ENCODE peak calls at places on chromosomes 4 and X, in ten cellular contexts. One of them, this sample, is unnamed.

GRCh38 chr4:137739391-137739790 is 207.1 kb upstream of the PCDH18 start:
- DNase-seq in left lobe of liver: no peak
- DNase-seq in activated CD8-positive, alpha-beta T cell treated with anti-CD3 and anti-CD28 coated beads, Interleukin-2, amount 10 ng/mL, durations not matched to agents 7 days and 5 days: no peak
- DNase-seq in GM19239: no peak
- DNase-seq in CD8-positive, alpha-beta memory T cell: no peak
- DNase-seq in MM.1S: no peak
- DNase-seq in osteocyte: no peak
- DNase-seq in OCI-LY7: no peak
- DNase-seq in amygdala: no peak
- DNase-seq in NCI-H187 treated with DMSO at 0.1 percent for 48 hours: no peak
- DNase-seq in this sample: no peak

GRCh38 chr4:173490817-173491518 is 39.1 kb downstream of the HAND2 start:
- DNase-seq in activated CD8-positive, alpha-beta T cell treated with anti-CD3 and anti-CD28 coated beads, Interleukin-2, amount 10 ng/mL, durations not matched to agents 7 days and 5 days: no peak
- DNase-seq in NCI-H187 treated with DMSO at 0.1 percent for 48 hours: no peak
- DNase-seq in osteocyte: no peak
- DNase-seq in left lobe of liver: no peak
- DNase-seq in OCI-LY7: no peak
- DNase-seq in GM19239: no peak
- DNase-seq in CD8-positive, alpha-beta memory T cell: no peak
- DNase-seq in amygdala: no peak
- DNase-seq in MM.1S: no peak
- DNase-seq in this sample: no peak

GRCh38 chr4:114659386-114660008 is 60.9 kb downstream of the UGT8 start:
- DNase-seq in activated CD8-positive, alpha-beta T cell treated with anti-CD3 and anti-CD28 coated beads, Interleukin-2, amount 10 ng/mL, durations not matched to agents 7 days and 5 days: peak; percentile 44
- DNase-seq in GM19239: peak; percentile 21
- DNase-seq in MM.1S: peak; percentile 60
- DNase-seq in osteocyte: no peak
- DNase-seq in left lobe of liver: peak; percentile 51
- DNase-seq in NCI-H187 treated with DMSO at 0.1 percent for 48 hours: no peak
- DNase-seq in OCI-LY7: peak; percentile 80
- DNase-seq in amygdala: peak; percentile 11
- DNase-seq in CD8-positive, alpha-beta memory T cell: peak; percentile 40
- DNase-seq in this sample: peak; percentile 47

GRCh38 chrX:48498374-48498809 is 10.4 kb upstream of the PORCN start:
- DNase-seq in GM19239: no peak
- DNase-seq in NCI-H187 treated with DMSO at 0.1 percent for 48 hours: no peak
- DNase-seq in amygdala: no peak
- DNase-seq in OCI-LY7: no peak
- DNase-seq in CD8-positive, alpha-beta memory T cell: no peak
- DNase-seq in left lobe of liver: no peak
- DNase-seq in osteocyte: no peak
- DNase-seq in MM.1S: no peak
- DNase-seq in activated CD8-positive, alpha-beta T cell treated with anti-CD3 and anti-CD28 coated beads, Interleukin-2, amount 10 ng/mL, durations not matched to agents 7 days and 5 days: no peak
- DNase-seq in this sample: no peak

GRCh38 chr4:8033067-8033755 is 93.5 kb upstream of the AFAP1 start:
- DNase-seq in NCI-H187 treated with DMSO at 0.1 percent for 48 hours: no peak
- DNase-seq in MM.1S: no peak
- DNase-seq in activated CD8-positive, alpha-beta T cell treated with anti-CD3 and anti-CD28 coated beads, Interleukin-2, amount 10 ng/mL, durations not matched to agents 7 days and 5 days: no peak
- DNase-seq in GM19239: no peak
- DNase-seq in OCI-LY7: no peak
- DNase-seq in osteocyte: no peak
- DNase-seq in amygdala: no peak
- DNase-seq in CD8-positive, alpha-beta memory T cell: no peak
- DNase-seq in left lobe of liver: no peak
- DNase-seq in this sample: no peak

GRCh38 chr4:3498901-3499510 is 33.2 kb downstream of the LRPAP1 start:
- DNase-seq in osteocyte: no peak
- DNase-seq in NCI-H187 treated with DMSO at 0.1 percent for 48 hours: no peak
- DNase-seq in left lobe of liver: no peak
- DNase-seq in OCI-LY7: no peak
- DNase-seq in GM19239: no peak
- DNase-seq in CD8-positive, alpha-beta memory T cell: no peak
- DNase-seq in MM.1S: no peak
- DNase-seq in amygdala: no peak
- DNase-seq in activated CD8-positive, alpha-beta T cell treated with anti-CD3 and anti-CD28 coated beads, Interleukin-2, amount 10 ng/mL, durations not matched to agents 7 days and 5 days: no peak
- DNase-seq in this sample: no peak

GRCh38 chr4:1871471-1872021 is 353 bp downstream of the NSD2 start:
- DNase-seq in GM19239: peak; percentile 40
- DNase-seq in osteocyte: no peak
- DNase-seq in MM.1S: peak; percentile 18
- DNase-seq in NCI-H187 treated with DMSO at 0.1 percent for 48 hours: no peak
- DNase-seq in CD8-positive, alpha-beta memory T cell: no peak
- DNase-seq in amygdala: no peak
- DNase-seq in activated CD8-positive, alpha-beta T cell treated with anti-CD3 and anti-CD28 coated beads, Interleukin-2, amount 10 ng/mL, durations not matched to agents 7 days and 5 days: peak; percentile 42
- DNase-seq in left lobe of liver: no peak
- DNase-seq in OCI-LY7: peak; percentile 50
- DNase-seq in this sample: peak; percentile 67

GRCh38 chr4:2572076-2572475 is 35.6 kb downstream of the FAM193A start:
- DNase-seq in NCI-H187 treated with DMSO at 0.1 percent for 48 hours: no peak
- DNase-seq in CD8-positive, alpha-beta memory T cell: no peak
- DNase-seq in OCI-LY7: no peak
- DNase-seq in amygdala: no peak
- DNase-seq in MM.1S: no peak
- DNase-seq in activated CD8-positive, alpha-beta T cell treated with anti-CD3 and anti-CD28 coated beads, Interleukin-2, amount 10 ng/mL, durations not matched to agents 7 days and 5 days: no peak
- DNase-seq in GM19239: no peak
- DNase-seq in osteocyte: no peak
- DNase-seq in left lobe of liver: no peak
- DNase-seq in this sample: no peak

GRCh38 chr4:3248811-3249661 is at the start of gene MSANTD1:
- DNase-seq in CD8-positive, alpha-beta memory T cell: no peak
- DNase-seq in activated CD8-positive, alpha-beta T cell treated with anti-CD3 and anti-CD28 coated beads, Interleukin-2, amount 10 ng/mL, durations not matched to agents 7 days and 5 days: no peak
- DNase-seq in OCI-LY7: no peak
- DNase-seq in amygdala: no peak
- DNase-seq in NCI-H187 treated with DMSO at 0.1 percent for 48 hours: no peak
- DNase-seq in GM19239: no peak
- DNase-seq in osteocyte: no peak
- DNase-seq in left lobe of liver: no peak
- DNase-seq in MM.1S: no peak
- DNase-seq in this sample: no peak

GRCh38 chrX:50978920-50979660 is 68.6 kb downstream of the BMP15 start:
- DNase-seq in OCI-LY7: no peak
- DNase-seq in osteocyte: no peak
- DNase-seq in NCI-H187 treated with DMSO at 0.1 percent for 48 hours: no peak
- DNase-seq in CD8-positive, alpha-beta memory T cell: no peak
- DNase-seq in left lobe of liver: no peak
- DNase-seq in MM.1S: no peak
- DNase-seq in GM19239: no peak
- DNase-seq in activated CD8-positive, alpha-beta T cell treated with anti-CD3 and anti-CD28 coated beads, Interleukin-2, amount 10 ng/mL, durations not matched to agents 7 days and 5 days: no peak
- DNase-seq in amygdala: no peak
- DNase-seq in this sample: no peak

GRCh38 chr4:76198411-76199237 is 15.0 kb downstream of the SCARB2 start:
- DNase-seq in NCI-H187 treated with DMSO at 0.1 percent for 48 hours: peak; percentile 82
- DNase-seq in amygdala: peak; percentile 21
- DNase-seq in osteocyte: no peak
- DNase-seq in left lobe of liver: peak; percentile 76
- DNase-seq in CD8-positive, alpha-beta memory T cell: no peak
- DNase-seq in MM.1S: peak; percentile 86
- DNase-seq in GM19239: no peak
- DNase-seq in OCI-LY7: peak; percentile 20
- DNase-seq in activated CD8-positive, alpha-beta T cell treated with anti-CD3 and anti-CD28 coated beads, Interleukin-2, amount 10 ng/mL, durations not matched to agents 7 days and 5 days: no peak
- DNase-seq in this sample: peak; percentile 46

GRCh38 chr4:2570551-2571222 is 34.2 kb downstream of the FAM193A start:
- DNase-seq in NCI-H187 treated with DMSO at 0.1 percent for 48 hours: no peak
- DNase-seq in activated CD8-positive, alpha-beta T cell treated with anti-CD3 and anti-CD28 coated beads, Interleukin-2, amount 10 ng/mL, durations not matched to agents 7 days and 5 days: peak; percentile 84
- DNase-seq in CD8-positive, alpha-beta memory T cell: peak; percentile 70
- DNase-seq in osteocyte: no peak
- DNase-seq in MM.1S: no peak
- DNase-seq in left lobe of liver: no peak
- DNase-seq in amygdala: no peak
- DNase-seq in OCI-LY7: no peak
- DNase-seq in GM19239: peak; percentile 78
- DNase-seq in this sample: peak; percentile 78

GRCh38 chr4:7423391-7423790 is 11.3 kb downstream of the PSAPL1 start:
- DNase-seq in left lobe of liver: peak; percentile 24
- DNase-seq in activated CD8-positive, alpha-beta T cell treated with anti-CD3 and anti-CD28 coated beads, Interleukin-2, amount 10 ng/mL, durations not matched to agents 7 days and 5 days: no peak
- DNase-seq in osteocyte: no peak
- DNase-seq in GM19239: no peak
- DNase-seq in OCI-LY7: no peak
- DNase-seq in NCI-H187 treated with DMSO at 0.1 percent for 48 hours: no peak
- DNase-seq in MM.1S: no peak
- DNase-seq in CD8-positive, alpha-beta memory T cell: peak; percentile 3
- DNase-seq in amygdala: no peak
- DNase-seq in this sample: no peak

GRCh38 chrX:100410083-100410590 is at the start of gene PCDH19:
- DNase-seq in amygdala: no peak
- DNase-seq in left lobe of liver: peak; percentile 49
- DNase-seq in activated CD8-positive, alpha-beta T cell treated with anti-CD3 and anti-CD28 coated beads, Interleukin-2, amount 10 ng/mL, durations not matched to agents 7 days and 5 days: no peak
- DNase-seq in OCI-LY7: no peak
- DNase-seq in GM19239: no peak
- DNase-seq in CD8-positive, alpha-beta memory T cell: no peak
- DNase-seq in MM.1S: peak; percentile 74
- DNase-seq in NCI-H187 treated with DMSO at 0.1 percent for 48 hours: no peak
- DNase-seq in osteocyte: no peak
- DNase-seq in this sample: no peak

GRCh38 chr4:10003666-10004065 is 17.6 kb downstream of the SLC2A9 start:
- DNase-seq in CD8-positive, alpha-beta memory T cell: no peak
- DNase-seq in OCI-LY7: no peak
- DNase-seq in NCI-H187 treated with DMSO at 0.1 percent for 48 hours: no peak
- DNase-seq in GM19239: no peak
- DNase-seq in left lobe of liver: no peak
- DNase-seq in activated CD8-positive, alpha-beta T cell treated with anti-CD3 and anti-CD28 coated beads, Interleukin-2, amount 10 ng/mL, durations not matched to agents 7 days and 5 days: peak; percentile 56
- DNase-seq in osteocyte: no peak
- DNase-seq in amygdala: no peak
- DNase-seq in MM.1S: no peak
- DNase-seq in this sample: no peak

GRCh38 chrX:276588-277171 is 4.5 kb upstream of the PLCXD1 start:
- DNase-seq in activated CD8-positive, alpha-beta T cell treated with anti-CD3 and anti-CD28 coated beads, Interleukin-2, amount 10 ng/mL, durations not matched to agents 7 days and 5 days: no peak
- DNase-seq in osteocyte: no peak
- DNase-seq in CD8-positive, alpha-beta memory T cell: no peak
- DNase-seq in NCI-H187 treated with DMSO at 0.1 percent for 48 hours: no peak
- DNase-seq in GM19239: no peak
- DNase-seq in amygdala: no peak
- DNase-seq in left lobe of liver: peak; percentile 64
- DNase-seq in MM.1S: no peak
- DNase-seq in OCI-LY7: no peak
- DNase-seq in this sample: peak; percentile 56

GRCh38 chr4:122533841-122534240 is 77.3 kb upstream of the IL2 start:
- DNase-seq in left lobe of liver: no peak
- DNase-seq in CD8-positive, alpha-beta memory T cell: no peak
- DNase-seq in GM19239: no peak
- DNase-seq in osteocyte: no peak
- DNase-seq in activated CD8-positive, alpha-beta T cell treated with anti-CD3 and anti-CD28 coated beads, Interleukin-2, amount 10 ng/mL, durations not matched to agents 7 days and 5 days: no peak
- DNase-seq in OCI-LY7: no peak
- DNase-seq in MM.1S: no peak
- DNase-seq in amygdala: no peak
- DNase-seq in NCI-H187 treated with DMSO at 0.1 percent for 48 hours: no peak
- DNase-seq in this sample: no peak

GRCh38 chr4:7158081-7158750 is 34.1 kb upstream of the SORCS2 start:
- DNase-seq in MM.1S: no peak
- DNase-seq in left lobe of liver: no peak
- DNase-seq in GM19239: no peak
- DNase-seq in CD8-positive, alpha-beta memory T cell: no peak
- DNase-seq in OCI-LY7: no peak
- DNase-seq in amygdala: no peak
- DNase-seq in NCI-H187 treated with DMSO at 0.1 percent for 48 hours: no peak
- DNase-seq in activated CD8-positive, alpha-beta T cell treated with anti-CD3 and anti-CD28 coated beads, Interleukin-2, amount 10 ng/mL, durations not matched to agents 7 days and 5 days: no peak
- DNase-seq in osteocyte: no peak
- DNase-seq in this sample: no peak

This sample was measured in GM13977.